ENCODE peak calls at places on chromosomes 2 and 18, in six cellular contexts. One of them, this sample, is unnamed.

GRCh38 chr2:134454931-134455330 is 201.1 kb downstream of the MGAT5 start:
- DNase-seq in GM12878: no peak
- DNase-seq in HepG2: no peak
- DNase-seq in IMR-90: no peak
- DNase-seq in SK-N-SH: no peak
- DNase-seq in A549: no peak
- DNase-seq in this sample: no peak

GRCh38 chr18:58687871-58688308 is 16.6 kb downstream of the MALT1 start:
- DNase-seq in IMR-90: no peak
- DNase-seq in HepG2: no peak
- DNase-seq in GM12878: peak
- DNase-seq in SK-N-SH: no peak
- DNase-seq in A549: no peak
- DNase-seq in this sample: no peak

GRCh38 chr2:120289221-120289906 is 36.7 kb downstream of the RALB start:
- DNase-seq in A549: no peak
- DNase-seq in GM12878: no peak
- DNase-seq in HepG2: no peak
- DNase-seq in SK-N-SH: no peak
- DNase-seq in IMR-90: no peak
- DNase-seq in this sample: no peak

GRCh38 chr2:136131484-136131960 is 13.6 kb upstream of the CXCR4 start:
- DNase-seq in A549: no peak
- DNase-seq in SK-N-SH: no peak
- DNase-seq in IMR-90: no peak
- DNase-seq in GM12878: no peak
- DNase-seq in HepG2: no peak
- DNase-seq in this sample: no peak

GRCh38 chr2:190759749-190760213 is 110.9 kb downstream of the NAB1 start:
- DNase-seq in A549: peak
- DNase-seq in IMR-90: peak
- DNase-seq in GM12878: no peak
- DNase-seq in SK-N-SH: no peak
- DNase-seq in HepG2: peak
- DNase-seq in this sample: peak

GRCh38 chr2:238702691-238703415 is 145.0 kb upstream of the TWIST2 start:
- DNase-seq in IMR-90: no peak
- DNase-seq in HepG2: no peak
- DNase-seq in GM12878: no peak
- DNase-seq in A549: no peak
- DNase-seq in SK-N-SH: no peak
- DNase-seq in this sample: no peak

GRCh38 chr18:61435064-61435652 is 101.9 kb downstream of the CDH20 start:
- DNase-seq in HepG2: peak
- DNase-seq in IMR-90: peak
- DNase-seq in GM12878: no peak
- DNase-seq in SK-N-SH: peak
- DNase-seq in A549: no peak
- DNase-seq in this sample: peak

GRCh38 chr18:48295586-48296311 is 113.4 kb downstream of the ZBTB7C start:
- DNase-seq in SK-N-SH: peak
- DNase-seq in HepG2: peak
- DNase-seq in A549: no peak
- DNase-seq in GM12878: no peak
- DNase-seq in IMR-90: no peak
- DNase-seq in this sample: no peak

GRCh38 chr2:240136671-240137292 is 677 bp upstream of the COPS9 start:
- DNase-seq in A549: no peak
- DNase-seq in IMR-90: no peak
- DNase-seq in GM12878: no peak
- DNase-seq in HepG2: no peak
- DNase-seq in SK-N-SH: no peak
- DNase-seq in this sample: peak

GRCh38 chr2:183059561-183059960 is 19.0 kb upstream of the DUSP19 start:
- DNase-seq in GM12878: no peak
- DNase-seq in IMR-90: peak
- DNase-seq in SK-N-SH: no peak
- DNase-seq in HepG2: no peak
- DNase-seq in A549: peak
- DNase-seq in this sample: peak

GRCh38 chr18:56235061-56235772 is 403.2 kb downstream of the TXNL1 start:
- DNase-seq in IMR-90: no peak
- DNase-seq in GM12878: no peak
- DNase-seq in SK-N-SH: no peak
- DNase-seq in HepG2: no peak
- DNase-seq in A549: no peak
- DNase-seq in this sample: no peak

GRCh38 chr2:124001681-124002080 is 23.4 kb upstream of the CNTNAP5 start:
- DNase-seq in HepG2: no peak
- DNase-seq in A549: no peak
- DNase-seq in SK-N-SH: no peak
- DNase-seq in GM12878: no peak
- DNase-seq in IMR-90: no peak
- DNase-seq in this sample: no peak

GRCh38 chr2:216536725-216537124 is 38.1 kb downstream of the RPL37A start:
- DNase-seq in GM12878: no peak
- DNase-seq in IMR-90: peak
- DNase-seq in A549: no peak
- DNase-seq in SK-N-SH: peak
- DNase-seq in HepG2: no peak
- DNase-seq in this sample: no peak

GRCh38 chr2:85811173-85811849 is 57.5 kb downstream of the ATOH8 start:
- DNase-seq in GM12878: no peak
- DNase-seq in A549: no peak
- DNase-seq in HepG2: no peak
- DNase-seq in IMR-90: peak
- DNase-seq in SK-N-SH: no peak
- DNase-seq in this sample: no peak

GRCh38 chr2:114714316-114714715 is 271.9 kb downstream of the DPP10 start:
- DNase-seq in HepG2: no peak
- DNase-seq in SK-N-SH: no peak
- DNase-seq in A549: no peak
- DNase-seq in GM12878: no peak
- DNase-seq in IMR-90: no peak
- DNase-seq in this sample: no peak

GRCh38 chr2:137659616-137660015 is 304.7 kb upstream of the HNMT start:
- DNase-seq in GM12878: no peak
- DNase-seq in SK-N-SH: peak
- DNase-seq in IMR-90: no peak
- DNase-seq in HepG2: peak
- DNase-seq in A549: no peak
- DNase-seq in this sample: no peak

GRCh38 chr18:10169064-10169562 is 255.3 kb downstream of the VAPA start:
- DNase-seq in HepG2: no peak
- DNase-seq in A549: no peak
- DNase-seq in IMR-90: peak
- DNase-seq in GM12878: no peak
- DNase-seq in SK-N-SH: peak
- DNase-seq in this sample: no peak

GRCh38 chr2:182650704-182651103 is 65.4 kb upstream of the DNAJC10 start:
- DNase-seq in IMR-90: peak
- DNase-seq in HepG2: peak
- DNase-seq in A549: peak
- DNase-seq in SK-N-SH: peak
- DNase-seq in GM12878: no peak
- DNase-seq in this sample: no peak

GRCh38 chr2:88016948-88017779 is 817 bp upstream of the RNU2-63P start:
- DNase-seq in GM12878: peak
- DNase-seq in IMR-90: no peak
- DNase-seq in A549: peak
- DNase-seq in SK-N-SH: peak
- DNase-seq in HepG2: peak
- DNase-seq in this sample: peak

GRCh38 chr2:37871453-37872191 is 53.5 kb upstream of the RMDN2 start:
- DNase-seq in A549: no peak
- DNase-seq in HepG2: no peak
- DNase-seq in SK-N-SH: no peak
- DNase-seq in GM12878: no peak
- DNase-seq in IMR-90: peak
- DNase-seq in this sample: no peak

GRCh38 chr2:43196773-43197567 is 29.4 kb downstream of the ZFP36L2 start:
- DNase-seq in GM12878: no peak
- DNase-seq in HepG2: no peak
- DNase-seq in A549: no peak
- DNase-seq in IMR-90: peak
- DNase-seq in SK-N-SH: no peak
- DNase-seq in this sample: no peak

GRCh38 chr2:121505005-121505404 is 25.7 kb upstream of the RNU4ATAC start:
- DNase-seq in HepG2: no peak
- DNase-seq in GM12878: no peak
- DNase-seq in A549: no peak
- DNase-seq in IMR-90: peak
- DNase-seq in SK-N-SH: no peak
- DNase-seq in this sample: no peak

GRCh38 chr18:62164855-62165487 is 21.9 kb downstream of the PIGN start:
- DNase-seq in GM12878: no peak
- DNase-seq in IMR-90: no peak
- DNase-seq in SK-N-SH: no peak
- DNase-seq in A549: no peak
- DNase-seq in HepG2: no peak
- DNase-seq in this sample: no peak

GRCh38 chr18:62744076-62744705 is 28.9 kb downstream of the PHLPP1 start:
- DNase-seq in SK-N-SH: no peak
- DNase-seq in A549: no peak
- DNase-seq in GM12878: no peak
- DNase-seq in IMR-90: peak
- DNase-seq in HepG2: peak
- DNase-seq in this sample: no peak

GRCh38 chr2:181112916-181113315 is 132.5 kb downstream of the UBE2E3 start:
- DNase-seq in A549: no peak
- DNase-seq in HepG2: no peak
- DNase-seq in IMR-90: no peak
- DNase-seq in SK-N-SH: no peak
- DNase-seq in GM12878: no peak
- DNase-seq in this sample: no peak

GRCh38 chr2:203730076-203730729 is 23.8 kb downstream of the CD28 start:
- DNase-seq in GM12878: no peak
- DNase-seq in A549: no peak
- DNase-seq in IMR-90: peak
- DNase-seq in SK-N-SH: no peak
- DNase-seq in HepG2: no peak
- DNase-seq in this sample: no peak

GRCh38 chr2:66334237-66335054 is 100.5 kb upstream of the MEIS1 start:
- DNase-seq in SK-N-SH: no peak
- DNase-seq in IMR-90: no peak
- DNase-seq in HepG2: no peak
- DNase-seq in A549: no peak
- DNase-seq in GM12878: no peak
- DNase-seq in this sample: no peak
- TF ChIP-seq SMC3 in SK-N-SH: no peak
- TF ChIP-seq SMC3 in IMR-90: no peak
- TF ChIP-seq SMC3 in HepG2: no peak
- TF ChIP-seq SMC3 in A549: no peak
- TF ChIP-seq SMC3 in GM12878: no peak
- TF ChIP-seq SMC3 in this sample: no peak

DNA sequence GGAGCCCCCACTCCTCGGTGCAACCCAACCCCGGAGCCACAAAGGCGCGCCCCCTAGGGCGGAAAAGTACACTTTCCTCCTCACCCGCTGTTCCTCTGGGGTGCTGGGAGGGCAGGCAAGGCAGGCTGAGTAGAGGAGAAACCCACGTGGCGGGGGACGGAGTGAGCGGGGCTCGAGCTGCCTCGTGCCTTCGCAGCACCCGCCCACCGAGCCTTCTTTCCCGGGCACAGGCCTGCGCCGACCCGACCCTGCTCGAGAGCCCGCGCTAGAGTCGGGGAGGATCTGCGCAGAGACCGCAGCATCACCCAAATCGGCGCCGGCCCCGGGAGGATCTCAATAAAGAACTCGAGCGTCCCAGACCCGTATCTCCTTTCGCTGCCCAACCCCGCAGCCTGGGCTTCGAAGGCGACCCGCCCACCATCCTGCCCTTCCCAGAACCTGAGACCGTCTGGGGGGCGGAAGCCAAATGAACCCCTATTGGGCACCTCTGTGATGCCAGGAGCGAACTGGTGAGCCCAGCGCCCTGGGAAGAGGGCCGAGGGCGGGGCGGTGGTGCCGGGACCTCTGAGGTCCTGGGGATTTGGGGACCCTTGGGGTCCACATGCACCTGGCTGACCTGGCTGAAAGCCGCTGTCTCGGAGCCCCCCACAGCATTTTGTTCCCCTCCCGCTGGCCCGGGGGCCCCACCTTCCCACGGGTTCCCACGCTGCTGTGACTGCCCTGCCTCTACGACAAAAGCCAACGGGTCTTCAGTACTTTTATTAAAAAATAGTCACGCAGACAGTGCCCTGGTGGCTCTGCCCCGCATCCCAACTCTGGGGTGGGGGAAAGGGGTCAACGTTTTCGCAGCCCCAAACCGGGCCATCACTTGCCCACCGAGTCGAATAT is 1.3 kb downstream of the UCN start:
- DNase-seq in SK-N-SH: peak
- DNase-seq in IMR-90: no peak
- DNase-seq in A549: no peak
- DNase-seq in GM12878: no peak
- DNase-seq in HepG2: no peak
- DNase-seq in this sample: no peak
- TF ChIP-seq CTCF in SK-N-SH: no peak
- TF ChIP-seq CTCF in IMR-90: no peak
- TF ChIP-seq CTCF in A549: no peak
- TF ChIP-seq CTCF in GM12878: no peak
- TF ChIP-seq CTCF in HepG2: no peak
- TF ChIP-seq CTCF in this sample: no peak

DNA sequence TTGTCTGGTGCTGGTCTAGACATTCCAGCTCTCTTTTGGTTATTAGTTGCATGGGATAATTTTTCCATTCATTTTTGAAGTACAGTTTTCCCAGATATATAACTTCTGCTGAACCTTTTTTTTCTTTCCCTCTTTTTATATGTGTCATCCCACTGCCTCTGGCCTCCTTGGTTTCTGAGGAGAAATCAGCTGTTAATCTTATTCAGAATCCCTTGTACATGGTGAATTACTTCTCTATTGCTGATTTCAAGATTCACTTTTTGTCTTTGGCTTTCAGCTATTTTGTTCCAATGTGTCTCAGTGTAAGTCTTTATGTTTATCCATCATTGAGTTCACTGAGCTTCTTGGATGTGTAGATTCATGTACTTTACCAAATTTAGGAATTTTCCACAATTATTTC is 99.7 kb downstream of the ARHGEF4 start:
- DNase-seq in IMR-90: no peak
- DNase-seq in SK-N-SH: no peak
- DNase-seq in GM12878: no peak
- DNase-seq in A549: no peak
- DNase-seq in HepG2: no peak
- DNase-seq in this sample: no peak
- TF ChIP-seq SMC3 in IMR-90: no peak
- TF ChIP-seq SMC3 in SK-N-SH: no peak
- TF ChIP-seq SMC3 in GM12878: no peak
- TF ChIP-seq SMC3 in A549: no peak
- TF ChIP-seq SMC3 in HepG2: no peak
- TF ChIP-seq SMC3 in this sample: no peak

GRCh38 chr2:71282493-71282892 is 49.1 kb upstream of the ZNF638 start:
- DNase-seq in HepG2: peak
- DNase-seq in GM12878: no peak
- DNase-seq in A549: no peak
- DNase-seq in IMR-90: no peak
- DNase-seq in SK-N-SH: no peak
- DNase-seq in this sample: no peak
- TF ChIP-seq CTCF in HepG2: peak
- TF ChIP-seq CTCF in GM12878: peak
- TF ChIP-seq CTCF in A549: peak
- TF ChIP-seq CTCF in IMR-90: no peak
- TF ChIP-seq CTCF in SK-N-SH: peak
- TF ChIP-seq CTCF in this sample: peak

GRCh38 chr2:54895735-54896134 is 154.5 kb downstream of the RTN4 start:
- DNase-seq in A549: no peak
- DNase-seq in SK-N-SH: no peak
- DNase-seq in HepG2: no peak
- DNase-seq in GM12878: no peak
- DNase-seq in IMR-90: peak
- DNase-seq in this sample: no peak
- TF ChIP-seq SMC3 in A549: no peak
- TF ChIP-seq SMC3 in SK-N-SH: no peak
- TF ChIP-seq SMC3 in HepG2: no peak
- TF ChIP-seq SMC3 in GM12878: no peak
- TF ChIP-seq SMC3 in IMR-90: no peak
- TF ChIP-seq SMC3 in this sample: no peak